ENCODE peak calls at places on chromosome 2, in six cellular contexts. One of them, this sample, is unnamed.

GRCh38 chr2:234469251-234469845 is 27.5 kb downstream of the ARL4C start:
- DNase-seq in ELF-1: no peak
- DNase-seq in mesenteric fat pad: no peak
- DNase-seq in foreskin melanocyte: no peak
- DNase-seq in activated CD4-positive, alpha-beta T cell treated with anti-CD3 and anti-CD28 coated beads, Interleukin-2, amount 50 U/mL, for 24 hours: no peak
- DNase-seq in RPMI8226: no peak
- DNase-seq in this sample: no peak

GRCh38 chr2:55223958-55224760 is 7.9 kb downstream of the CLHC1 start:
- DNase-seq in ELF-1: peak
- DNase-seq in foreskin melanocyte: no peak
- DNase-seq in mesenteric fat pad: no peak
- DNase-seq in activated CD4-positive, alpha-beta T cell treated with anti-CD3 and anti-CD28 coated beads, Interleukin-2, amount 50 U/mL, for 24 hours: no peak
- DNase-seq in RPMI8226: no peak
- DNase-seq in this sample: no peak

GRCh38 chr2:227411320-227411989 is 23.7 kb upstream of the SCYGR1 start:
- DNase-seq in foreskin melanocyte: no peak
- DNase-seq in RPMI8226: peak
- DNase-seq in ELF-1: no peak
- DNase-seq in activated CD4-positive, alpha-beta T cell treated with anti-CD3 and anti-CD28 coated beads, Interleukin-2, amount 50 U/mL, for 24 hours: peak
- DNase-seq in mesenteric fat pad: no peak
- DNase-seq in this sample: no peak

GRCh38 chr2:211957799-211958198 is 580.8 kb downstream of the ERBB4 start:
- DNase-seq in foreskin melanocyte: no peak
- DNase-seq in RPMI8226: no peak
- DNase-seq in ELF-1: no peak
- DNase-seq in mesenteric fat pad: no peak
- DNase-seq in activated CD4-positive, alpha-beta T cell treated with anti-CD3 and anti-CD28 coated beads, Interleukin-2, amount 50 U/mL, for 24 hours: no peak
- DNase-seq in this sample: no peak

GRCh38 chr2:217105733-217106649 is 246.1 kb upstream of the TNP1 start:
- DNase-seq in activated CD4-positive, alpha-beta T cell treated with anti-CD3 and anti-CD28 coated beads, Interleukin-2, amount 50 U/mL, for 24 hours: no peak
- DNase-seq in foreskin melanocyte: peak
- DNase-seq in ELF-1: peak
- DNase-seq in mesenteric fat pad: no peak
- DNase-seq in RPMI8226: no peak
- DNase-seq in this sample: peak

GRCh38 chr2:169366066-169366465 is 3.7 kb upstream of the LRP2 start:
- DNase-seq in ELF-1: no peak
- DNase-seq in RPMI8226: no peak
- DNase-seq in mesenteric fat pad: no peak
- DNase-seq in activated CD4-positive, alpha-beta T cell treated with anti-CD3 and anti-CD28 coated beads, Interleukin-2, amount 50 U/mL, for 24 hours: no peak
- DNase-seq in foreskin melanocyte: no peak
- DNase-seq in this sample: no peak

GRCh38 chr2:120641366-120641771 is 94.3 kb upstream of the GLI2 start:
- DNase-seq in activated CD4-positive, alpha-beta T cell treated with anti-CD3 and anti-CD28 coated beads, Interleukin-2, amount 50 U/mL, for 24 hours: no peak
- DNase-seq in mesenteric fat pad: peak
- DNase-seq in foreskin melanocyte: no peak
- DNase-seq in ELF-1: no peak
- DNase-seq in RPMI8226: no peak
- DNase-seq in this sample: no peak

GRCh38 chr2:12352891-12353290 is 363.8 kb upstream of the TRIB2 start:
- DNase-seq in RPMI8226: no peak
- DNase-seq in activated CD4-positive, alpha-beta T cell treated with anti-CD3 and anti-CD28 coated beads, Interleukin-2, amount 50 U/mL, for 24 hours: no peak
- DNase-seq in foreskin melanocyte: no peak
- DNase-seq in ELF-1: no peak
- DNase-seq in mesenteric fat pad: no peak
- DNase-seq in this sample: no peak

This sample was measured in COLO829.